ENCODE peak calls at places on chromosome 4, in five cellular contexts. Y, Q, C, R and N are unnamed samples.

GRCh38 chr4:84441758-84442377 is 57.2 kb downstream of the NKX6-1 start:
- DNase-seq in R (no peak), C (no peak), Q (no peak), Y (no peak), N (no peak)

GRCh38 chr4:54660591-54660990 is 2.8 kb downstream of the KIT start:
- DNase-seq in R (no peak), Y (no peak), Q (no peak), C (no peak), N (no peak)

GRCh38 chr4:150314031-150314430 is 235.8 kb downstream of the DCLK2 start:
- DNase-seq in Q (no peak), C (no peak), Y (no peak), R (no peak), N (no peak)

GRCh38 chr4:171813195-171813955 is at the start of gene GALNTL6:
- DNase-seq in Q (no peak), Y (peak; percentile 62), C (peak; percentile 43), R (no peak), N (peak; percentile 31)

GRCh38 chr4:71553605-71554004 is 214.8 kb downstream of the SLC4A4 start:
- DNase-seq in C (no peak), Q (peak; percentile 64), Y (peak; percentile 55), R (no peak), N (no peak)

GRCh38 chr4:184782731-184783472 is 42.9 kb downstream of the ACSL1 start:
- DNase-seq in Y (no peak), R (no peak), Q (no peak), C (no peak), N (no peak)

GRCh38 chr4:138627096-138627495 is 384.9 kb upstream of the SLC7A11 start:
- DNase-seq in Y (no peak), Q (peak; percentile 20), C (no peak), R (no peak), N (no peak)

GRCh38 chr4:135508006-135508714 is 1306.6 kb upstream of the PABPC4L start:
- DNase-seq in R (no peak), C (no peak), Y (peak; percentile 34), Q (peak; percentile 86), N (no peak)

GRCh38 chr4:184441461-184442392 is 32.6 kb downstream of the IRF2 start:
- DNase-seq in Q (peak; percentile 57), R (no peak), Y (no peak), C (peak; percentile 52), N (no peak)

GRCh38 chr4:184196730-184197355 is 20.8 kb downstream of the ENPP6 start:
- DNase-seq in R (no peak), Q (no peak), Y (no peak), C (no peak), N (no peak)

GRCh38 chr4:4861592-4862551 is 2.4 kb downstream of the MSX1 start:
- DNase-seq in Q (no peak), Y (no peak), R (no peak), C (no peak), N (no peak)

GRCh38 chr4:166077782-166078181 is 204.7 kb downstream of the TLL1 start:
- DNase-seq in C (no peak), Y (no peak), R (no peak), Q (no peak), N (no peak)

GRCh38 chr4:2299794-2300193 is 37.9 kb upstream of the MXD4 start:
- DNase-seq in Q (no peak), Y (no peak), R (no peak), C (no peak), N (no peak)

GRCh38 chr4:2300431-2300861 is 38.5 kb upstream of the MXD4 start:
- DNase-seq in Q (no peak), C (no peak), R (no peak), Y (no peak), N (no peak)

GRCh38 chr4:2301806-2302205 is 39.9 kb upstream of the MXD4 start:
- DNase-seq in Q (no peak), Y (no peak), R (no peak), C (no peak), N (no peak)

GRCh38 chr4:2302387-2303119 is 40.6 kb upstream of the MXD4 start:
- DNase-seq in C (no peak), Y (no peak), R (no peak), Q (no peak), N (no peak)

DNA sequence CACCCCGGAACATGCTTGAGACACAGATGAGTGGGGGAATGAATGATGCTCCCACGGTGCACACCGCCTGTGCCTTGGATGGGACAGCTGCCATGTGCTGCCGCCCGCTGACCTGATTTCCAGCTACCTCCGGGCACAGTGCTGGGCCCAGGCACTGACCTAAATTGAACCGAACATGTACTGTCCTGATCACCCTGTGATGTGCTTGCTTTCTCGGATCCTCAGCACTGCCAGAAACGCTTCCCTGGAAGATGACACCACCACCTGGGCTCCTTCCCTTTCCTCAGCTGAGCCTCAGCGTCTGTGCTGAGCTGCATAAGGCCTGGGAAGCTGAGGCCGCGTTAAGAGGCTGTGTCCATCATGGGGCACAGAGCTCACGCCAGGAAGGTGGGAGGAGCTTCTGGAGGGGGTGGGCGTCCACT is 39.3 kb upstream of the MXD4 start:
- DNase-seq in Q (no peak), Y (no peak), C (no peak), R (no peak), N (no peak)
- H4K91ac ChIP-seq in Q (no peak overlapping the region), Y (no peak overlapping the region), C (no peak overlapping the region), R (no peak overlapping the region), N (no peak overlapping the region)

DNA sequence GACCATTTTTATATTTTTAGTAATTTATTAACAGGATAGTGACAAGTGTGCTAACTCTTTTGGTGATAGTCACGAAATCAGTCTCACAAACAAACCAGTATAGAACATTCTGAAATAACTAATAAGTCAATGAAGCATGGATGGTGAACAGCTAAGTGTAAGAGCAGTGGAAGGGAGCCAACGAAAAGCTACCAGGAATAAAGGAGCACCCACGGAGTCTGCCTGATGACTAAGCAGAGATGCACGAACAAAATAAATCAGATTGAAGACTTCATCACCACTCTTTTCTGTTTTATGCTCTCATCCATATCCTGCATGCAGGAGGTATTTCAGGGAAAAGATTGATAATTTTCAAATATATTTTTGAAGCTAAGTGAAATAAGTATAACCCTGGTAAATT is 891.1 kb upstream of the HS3ST1 start:
- DNase-seq in C (no peak), Y (no peak), Q (no peak), R (no peak), N (no peak)
- H3K9me3 ChIP-seq in C (no peaks in the 10 kb centered on the region), Y (no peaks in the 10 kb centered on the region), Q (peaks cover 7% of the 10 kb centered on the region), R (no peaks in the 10 kb centered on the region), N (no peaks in the 10 kb centered on the region)

DNA sequence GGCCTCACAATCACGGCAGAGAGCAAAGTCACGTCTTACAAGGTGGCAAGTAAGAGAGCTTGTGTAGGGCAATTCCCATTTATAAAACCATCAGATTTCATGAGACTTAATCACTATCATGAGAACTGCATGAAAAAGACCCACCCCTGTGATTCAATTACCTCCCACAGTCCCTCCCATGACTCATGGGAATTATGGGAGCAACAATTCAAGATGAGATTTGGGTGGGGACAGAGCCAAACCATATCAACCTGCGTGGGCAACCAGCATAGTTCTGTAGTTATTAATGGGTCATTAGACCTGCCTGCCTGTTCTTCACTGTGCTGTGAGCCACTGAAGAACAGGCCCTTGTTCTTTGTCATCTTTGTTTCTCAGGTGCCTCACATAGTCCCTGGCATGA is 593.7 kb upstream of the BOD1L1 start:
- DNase-seq in Q (peak; percentile 4), R (no peak), C (no peak), Y (no peak), N (no peak)
- H4K91ac ChIP-seq in Q (no peak overlapping the region), R (no peak overlapping the region), C (no peak overlapping the region), Y (no peak overlapping the region), N (no peak overlapping the region)

GRCh38 chr4:32985256-32985655 is 2265.1 kb downstream of the PCDH7 start:
- DNase-seq in C (no peak), Q (no peak), Y (peak; percentile 48), R (no peak), N (no peak)
- H3K9me3 ChIP-seq in C (no peaks in the 10 kb centered on the region), Q (no peaks in the 10 kb centered on the region), Y (no peaks in the 10 kb centered on the region), R (no peaks in the 10 kb centered on the region), N (no peaks in the 10 kb centered on the region)

GRCh38 chr4:106982711-106983211 is 53.4 kb downstream of the DKK2 start:
- DNase-seq in Q (no peak), Y (no peak), C (no peak), R (no peak), N (no peak)
- H4K91ac ChIP-seq in Q (no peak overlapping the region), Y (no peak overlapping the region), C (no peak overlapping the region), R (no peak overlapping the region), N (no peak overlapping the region)